ENCODE peak calls at places on chromosomes 6 and 20, in five cellular contexts. F is K562, E is IMR-90, A is HCT116, B is SK-N-SH. Z is an unnamed sample.

GRCh38 chr6:110190726-110191125 is 10.5 kb downstream of the CDC40 start:
- DNase-seq in F (no peak), E (no peak), A (no peak), B (no peak), Z (no peak)

GRCh38 chr20:53655909-53656652 is 62.4 kb upstream of the ZNF217 start:
- DNase-seq in F (no peak), E (peak), A (no peak), B (no peak), Z (no peak)

GRCh38 chr6:105359419-105360366 is 43.2 kb downstream of the PREP start:
- DNase-seq in F (peak), E (peak), A (no peak), B (no peak), Z (peak)

GRCh38 chr6:30244560-30244959 is 31.4 kb upstream of the TRIM26 start:
- DNase-seq in F (no peak), E (no peak), A (no peak), B (no peak), Z (no peak)

GRCh38 chr6:36035240-36035639 is 7.6 kb downstream of the MAPK14 start:
- DNase-seq in F (no peak), E (peak), A (no peak), B (no peak), Z (no peak)

GRCh38 chr6:109772961-109773431 is 81.9 kb downstream of the FIG4 start:
- DNase-seq in F (no peak), E (peak), A (no peak), B (no peak), Z (no peak)

GRCh38 chr6:32867022-32867477 is 13.1 kb downstream of the PSMB9 start:
- DNase-seq in F (no peak), E (no peak), A (no peak), B (no peak), Z (no peak)

GRCh38 chr6:73879466-73879865 is 183.5 kb downstream of the CD109 start:
- DNase-seq in F (no peak), E (no peak), A (no peak), B (no peak), Z (no peak)

GRCh38 chr6:139711714-139712585 is 337.5 kb upstream of the CITED2 start:
- DNase-seq in F (no peak), E (peak), A (no peak), B (no peak), Z (peak)

GRCh38 chr6:15441215-15441868 is 195.5 kb downstream of the JARID2 start:
- DNase-seq in F (peak), E (peak), A (peak), B (peak), Z (peak)

GRCh38 chr6:157034433-157035230 is 257.5 kb downstream of the ARID1B start:
- DNase-seq in F (peak), E (peak), A (peak), B (peak), Z (no peak)

GRCh38 chr6:95087394-95088097 is 489.8 kb upstream of the MANEA start:
- DNase-seq in F (no peak), E (peak), A (peak), B (peak), Z (peak)

GRCh38 chr6:53239526-53239925 is 90.9 kb upstream of the GCM1 start:
- DNase-seq in F (no peak), E (no peak), A (no peak), B (no peak), Z (no peak)

GRCh38 chr20:48339147-48339985 is 488.4 kb downstream of the PREX1 start:
- DNase-seq in F (peak), E (peak), A (no peak), B (no peak), Z (peak)

GRCh38 chr6:39240155-39240757 is 11.0 kb upstream of the KCNK5 start:
- DNase-seq in F (no peak), E (no peak), A (no peak), B (no peak), Z (no peak)

DNA sequence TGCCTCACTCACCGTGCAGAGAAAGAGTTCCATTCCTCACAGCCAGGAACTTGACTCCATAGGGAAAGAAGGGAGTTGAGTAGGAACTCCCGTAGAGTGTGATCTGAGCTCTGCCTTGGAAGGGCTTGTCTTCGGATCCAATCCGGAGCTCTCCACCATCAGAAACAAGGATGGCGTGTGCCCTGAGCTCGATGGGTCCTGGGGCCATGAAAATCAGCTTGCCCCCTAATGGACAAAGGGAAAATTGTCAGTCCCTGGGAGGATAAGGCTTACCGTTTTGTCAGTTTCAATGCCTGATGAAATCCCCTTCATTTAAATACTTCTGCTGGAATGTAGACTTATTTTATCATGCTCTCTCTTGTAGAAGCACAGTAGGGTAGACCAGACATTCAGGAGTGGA is 153.3 kb downstream of the PKHD1 start:
- DNase-seq in F (peak), E (no peak), A (peak), B (peak), Z (no peak)
- TF ChIP-seq CTCF in F (peak), E (peak), A (peak), B (peak), Z (peak)

DNA sequence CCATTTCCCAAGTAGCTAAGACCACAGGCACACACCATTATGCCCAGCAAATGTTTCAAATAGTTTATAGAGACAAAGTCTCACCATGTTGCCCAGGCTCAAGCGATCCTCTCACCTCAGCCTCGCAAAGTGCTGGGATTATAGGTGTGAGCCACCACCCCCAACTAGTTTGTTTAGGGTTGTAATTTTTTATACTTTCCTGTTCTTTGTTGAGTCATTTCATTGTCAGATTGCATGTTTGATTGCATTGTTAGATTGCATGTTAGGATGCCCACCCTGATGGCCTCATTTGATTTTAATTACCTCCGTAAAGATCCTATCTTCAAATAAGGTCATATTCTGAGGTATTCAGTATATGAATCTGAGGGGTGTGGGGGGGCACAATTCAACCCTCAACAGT is 73.3 kb upstream of the SASH1 start:
- DNase-seq in F (no peak), E (no peak), A (no peak), B (no peak), Z (no peak)
- H3K4me2 ChIP-seq in F (no peak), E (no peak), A (no peak), B (no peak), Z (no peak)

DNA sequence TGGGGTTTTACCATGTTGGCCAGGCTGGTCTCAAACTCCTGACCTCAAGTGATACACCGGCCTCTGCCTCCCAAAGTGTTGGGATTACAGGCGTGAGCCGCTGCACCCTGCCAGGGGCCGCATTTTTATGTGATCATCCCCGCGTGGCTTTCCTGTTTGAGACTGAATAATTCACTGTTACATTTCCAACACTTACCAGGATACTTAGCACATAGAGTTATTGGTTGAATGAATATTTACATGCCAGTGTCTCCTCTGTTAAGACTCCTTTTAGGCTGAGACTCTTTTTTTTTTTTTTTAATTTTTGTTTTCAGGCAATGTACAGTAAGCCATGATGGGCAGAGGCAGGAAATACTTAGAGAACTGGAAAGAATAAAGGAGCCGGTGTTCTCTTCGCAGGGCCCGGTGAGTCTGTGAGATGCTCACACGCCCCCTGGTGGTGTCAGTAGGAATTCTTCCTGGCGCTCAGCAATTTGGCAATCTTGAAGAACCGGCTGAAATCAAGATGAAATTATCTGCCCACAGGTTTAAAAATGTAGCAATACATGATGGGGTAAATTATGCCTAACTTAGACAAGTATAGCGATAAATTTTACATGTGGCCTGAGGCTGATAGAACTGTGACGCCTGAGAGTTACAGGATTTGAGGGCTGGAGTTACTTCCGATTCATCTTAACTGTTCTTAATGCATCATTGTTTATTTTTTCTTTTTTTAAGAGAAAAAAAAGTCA is 7.6 kb upstream of the RNF114 start:
- DNase-seq in F (peak), E (peak), A (peak), B (peak), Z (peak)
- H3K27ac ChIP-seq in F (no peak), E (peak), A (no peak), B (peak), Z (peak)

GRCh38 chr20:31508517-31509244 is 5.6 kb upstream of the HM13 start:
- DNase-seq in F (no peak), E (no peak), A (no peak), B (no peak), Z (no peak)
- TF ChIP-seq CTCF in F (no peak), E (no peak), A (no peak), B (no peak), Z (no peak)

Z was measured in PC-9.